ENCODE peak calls at places on chromosomes 16 and 17, in seven cellular contexts. One of them, this sample, is unnamed. For H3K27me3, the result is how much of the 10 kb centered on the place peaks cover.

GRCh38 chr17:78057113-78057740 is 71.3 kb downstream of the TMC6 start:
- DNase-seq in prostate gland: no peak
- DNase-seq in psoas muscle: no peak
- DNase-seq in AG04450: no peak
- DNase-seq in mammary epithelial cell: no peak
- DNase-seq in GM23248: no peak
- DNase-seq in brain microvascular endothelial cell: no peak
- DNase-seq in this sample: no peak

GRCh38 chr16:88978608-88979346 is 1.8 kb upstream of the CBFA2T3 start:
- DNase-seq in prostate gland: no peak
- DNase-seq in psoas muscle: no peak
- DNase-seq in AG04450: no peak
- DNase-seq in mammary epithelial cell: no peak
- DNase-seq in GM23248: no peak
- DNase-seq in brain microvascular endothelial cell: no peak
- DNase-seq in this sample: no peak

GRCh38 chr16:46690281-46691178 is 1.1 kb downstream of the ORC6 start:
- DNase-seq in prostate gland: no peak
- DNase-seq in psoas muscle: no peak
- DNase-seq in AG04450: no peak
- DNase-seq in mammary epithelial cell: no peak
- DNase-seq in GM23248: peak
- DNase-seq in brain microvascular endothelial cell: peak
- DNase-seq in this sample: peak

GRCh38 chr17:20028436-20028835 is 19.3 kb downstream of the SPECC1 start:
- DNase-seq in prostate gland: no peak
- DNase-seq in psoas muscle: no peak
- DNase-seq in AG04450: no peak
- DNase-seq in mammary epithelial cell: no peak
- DNase-seq in GM23248: peak
- DNase-seq in brain microvascular endothelial cell: no peak
- DNase-seq in this sample: no peak

GRCh38 chr17:34858941-34859562 is 102.2 kb downstream of the CCT6B start:
- DNase-seq in prostate gland: no peak
- DNase-seq in psoas muscle: no peak
- DNase-seq in AG04450: no peak
- DNase-seq in mammary epithelial cell: no peak
- DNase-seq in GM23248: peak
- DNase-seq in brain microvascular endothelial cell: no peak
- DNase-seq in this sample: no peak

GRCh38 chr17:81518785-81519283 is 6.2 kb upstream of the ACTG1 start:
- DNase-seq in prostate gland: no peak
- DNase-seq in psoas muscle: peak
- DNase-seq in AG04450: no peak
- DNase-seq in mammary epithelial cell: peak
- DNase-seq in GM23248: peak
- DNase-seq in brain microvascular endothelial cell: no peak
- DNase-seq in this sample: no peak

GRCh38 chr17:50708050-50709000 is 611 bp upstream of the ANKRD40 start:
- DNase-seq in prostate gland: no peak
- DNase-seq in psoas muscle: no peak
- DNase-seq in AG04450: no peak
- DNase-seq in mammary epithelial cell: no peak
- DNase-seq in GM23248: peak
- DNase-seq in brain microvascular endothelial cell: no peak
- DNase-seq in this sample: no peak

GRCh38 chr16:68707341-68708152 is 29.5 kb upstream of the CDH1 start:
- DNase-seq in prostate gland: peak
- DNase-seq in psoas muscle: no peak
- DNase-seq in AG04450: no peak
- DNase-seq in mammary epithelial cell: peak
- DNase-seq in GM23248: no peak
- DNase-seq in brain microvascular endothelial cell: peak
- DNase-seq in this sample: peak

GRCh38 chr16:57834936-57835335 is 32.6 kb upstream of the KIFC3 start:
- DNase-seq in prostate gland: no peak
- DNase-seq in psoas muscle: no peak
- DNase-seq in AG04450: no peak
- DNase-seq in mammary epithelial cell: peak
- DNase-seq in GM23248: peak
- DNase-seq in brain microvascular endothelial cell: peak
- DNase-seq in this sample: no peak

GRCh38 chr17:50129303-50129945 is 536 bp downstream of the SAMD14 start:
- DNase-seq in prostate gland: no peak
- DNase-seq in psoas muscle: no peak
- DNase-seq in AG04450: no peak
- DNase-seq in mammary epithelial cell: no peak
- DNase-seq in GM23248: peak
- DNase-seq in brain microvascular endothelial cell: no peak
- DNase-seq in this sample: no peak

GRCh38 chr17:57915532-57915931 is 39.7 kb downstream of the CUEDC1 start:
- DNase-seq in prostate gland: no peak
- DNase-seq in psoas muscle: no peak
- DNase-seq in AG04450: no peak
- DNase-seq in mammary epithelial cell: no peak
- DNase-seq in GM23248: no peak
- DNase-seq in brain microvascular endothelial cell: no peak
- DNase-seq in this sample: no peak

GRCh38 chr16:51382215-51382614 is 231.1 kb upstream of the SALL1 start:
- DNase-seq in prostate gland: no peak
- DNase-seq in psoas muscle: no peak
- DNase-seq in AG04450: no peak
- DNase-seq in mammary epithelial cell: no peak
- DNase-seq in GM23248: no peak
- DNase-seq in brain microvascular endothelial cell: no peak
- DNase-seq in this sample: no peak

GRCh38 chr17:81483862-81484194 is 28.8 kb downstream of the ACTG1 start:
- DNase-seq in prostate gland: no peak
- DNase-seq in psoas muscle: no peak
- DNase-seq in AG04450: no peak
- DNase-seq in mammary epithelial cell: no peak
- DNase-seq in GM23248: no peak
- DNase-seq in brain microvascular endothelial cell: no peak
- DNase-seq in this sample: no peak

GRCh38 chr17:58046230-58047094 is 36.8 kb upstream of the DYNLL2 start:
- DNase-seq in prostate gland: no peak
- DNase-seq in psoas muscle: no peak
- DNase-seq in AG04450: no peak
- DNase-seq in mammary epithelial cell: no peak
- DNase-seq in GM23248: peak
- DNase-seq in brain microvascular endothelial cell: no peak
- DNase-seq in this sample: no peak

GRCh38 chr17:75096082-75096625 is 8.4 kb downstream of the SLC16A5 start:
- DNase-seq in prostate gland: peak
- DNase-seq in psoas muscle: peak
- DNase-seq in AG04450: no peak
- DNase-seq in mammary epithelial cell: peak
- DNase-seq in GM23248: peak
- DNase-seq in brain microvascular endothelial cell: peak
- DNase-seq in this sample: no peak

GRCh38 chr17:57090560-57091185 is 5.6 kb downstream of the AKAP1 start:
- DNase-seq in prostate gland: no peak
- DNase-seq in psoas muscle: no peak
- DNase-seq in AG04450: no peak
- DNase-seq in mammary epithelial cell: peak
- DNase-seq in GM23248: peak
- DNase-seq in brain microvascular endothelial cell: no peak
- DNase-seq in this sample: no peak

GRCh38 chr16:35200662-35201061 is 1741.2 kb downstream of the TP53TG3F start:
- DNase-seq in prostate gland: no peak
- DNase-seq in psoas muscle: no peak
- DNase-seq in AG04450: no peak
- DNase-seq in mammary epithelial cell: no peak
- DNase-seq in GM23248: no peak
- DNase-seq in brain microvascular endothelial cell: no peak
- DNase-seq in this sample: no peak

GRCh38 chr16:30551781-30552180 is 6.4 kb downstream of the ZNF764 start:
- DNase-seq in prostate gland: no peak
- DNase-seq in psoas muscle: no peak
- DNase-seq in AG04450: no peak
- DNase-seq in mammary epithelial cell: no peak
- DNase-seq in GM23248: no peak
- DNase-seq in brain microvascular endothelial cell: no peak
- DNase-seq in this sample: no peak

GRCh38 chr17:75846701-75847594 is 2.7 kb upstream of the UNC13D start:
- DNase-seq in prostate gland: no peak
- DNase-seq in psoas muscle: no peak
- DNase-seq in AG04450: no peak
- DNase-seq in mammary epithelial cell: no peak
- DNase-seq in GM23248: no peak
- DNase-seq in brain microvascular endothelial cell: no peak
- DNase-seq in this sample: no peak

GRCh38 chr16:27244363-27244755 is 24.2 kb downstream of the NSMCE1 start:
- DNase-seq in prostate gland: no peak
- DNase-seq in psoas muscle: no peak
- DNase-seq in AG04450: no peak
- DNase-seq in mammary epithelial cell: no peak
- DNase-seq in GM23248: no peak
- DNase-seq in brain microvascular endothelial cell: no peak
- DNase-seq in this sample: peak

GRCh38 chr16:1093284-1094123 is 2.5 kb downstream of the C1QTNF8 start:
- DNase-seq in prostate gland: no peak
- DNase-seq in psoas muscle: no peak
- DNase-seq in AG04450: no peak
- DNase-seq in mammary epithelial cell: no peak
- DNase-seq in GM23248: no peak
- DNase-seq in brain microvascular endothelial cell: no peak
- DNase-seq in this sample: peak
- H3K27me3 ChIP-seq in prostate gland: under half
- H3K27me3 ChIP-seq in psoas muscle: under half
- H3K27me3 ChIP-seq in AG04450: under half
- H3K27me3 ChIP-seq in mammary epithelial cell: under half
- H3K27me3 ChIP-seq in GM23248: under half
- H3K27me3 ChIP-seq in brain microvascular endothelial cell: under half
- H3K27me3 ChIP-seq in this sample: under half

GRCh38 chr17:79242393-79242792 is 167.8 kb downstream of the ENGASE start:
- DNase-seq in prostate gland: no peak
- DNase-seq in psoas muscle: no peak
- DNase-seq in AG04450: no peak
- DNase-seq in mammary epithelial cell: no peak
- DNase-seq in GM23248: no peak
- DNase-seq in brain microvascular endothelial cell: no peak
- DNase-seq in this sample: no peak

GRCh38 chr17:79244665-79245064 is 170.0 kb downstream of the ENGASE start:
- DNase-seq in prostate gland: no peak
- DNase-seq in psoas muscle: no peak
- DNase-seq in AG04450: no peak
- DNase-seq in mammary epithelial cell: no peak
- DNase-seq in GM23248: no peak
- DNase-seq in brain microvascular endothelial cell: no peak
- DNase-seq in this sample: no peak

GRCh38 chr17:79243996-79244395 is 169.4 kb downstream of the ENGASE start:
- DNase-seq in prostate gland: no peak
- DNase-seq in psoas muscle: no peak
- DNase-seq in AG04450: no peak
- DNase-seq in mammary epithelial cell: no peak
- DNase-seq in GM23248: no peak
- DNase-seq in brain microvascular endothelial cell: no peak
- DNase-seq in this sample: no peak

GRCh38 chr17:79243603-79243990 is 169.0 kb downstream of the ENGASE start:
- DNase-seq in prostate gland: no peak
- DNase-seq in psoas muscle: no peak
- DNase-seq in AG04450: no peak
- DNase-seq in mammary epithelial cell: no peak
- DNase-seq in GM23248: no peak
- DNase-seq in brain microvascular endothelial cell: no peak
- DNase-seq in this sample: no peak

DNA sequence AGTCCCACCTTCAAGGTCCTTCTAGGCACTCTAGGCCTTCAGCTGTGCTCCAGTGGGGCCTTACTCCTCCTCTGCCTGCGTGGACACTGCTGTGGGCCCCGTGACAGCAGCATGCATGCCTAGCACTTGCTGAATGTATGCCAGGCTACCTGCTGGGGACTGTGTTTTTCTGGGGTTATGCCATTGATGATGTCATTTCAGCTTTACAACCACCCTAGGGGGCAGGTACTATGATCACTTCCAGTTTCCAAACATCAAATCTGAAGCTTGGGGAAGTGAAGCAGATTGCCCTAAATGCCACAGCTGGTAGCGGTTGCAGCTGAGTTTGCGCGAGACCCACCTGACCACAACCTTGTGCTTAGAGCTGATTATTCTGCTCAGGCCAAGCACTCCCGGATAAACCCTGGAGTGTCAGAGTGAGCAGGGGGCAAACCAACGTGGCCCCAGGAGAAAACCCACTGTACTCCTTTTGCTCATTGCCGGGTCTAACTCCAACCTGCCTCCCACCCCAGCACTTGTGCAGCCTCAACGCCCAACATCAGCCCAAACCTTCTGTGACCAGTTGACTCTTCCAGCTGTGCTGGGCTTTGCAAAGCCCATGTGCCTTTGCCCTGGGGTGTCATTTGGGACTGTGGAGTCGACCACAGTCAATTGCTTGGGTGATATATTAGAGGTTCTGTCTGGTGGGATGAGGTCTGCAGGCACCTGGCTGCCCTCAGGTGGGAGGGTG is 168.4 kb downstream of the ENGASE start:
- DNase-seq in prostate gland: no peak
- DNase-seq in psoas muscle: no peak
- DNase-seq in AG04450: no peak
- DNase-seq in mammary epithelial cell: no peak
- DNase-seq in GM23248: no peak
- DNase-seq in brain microvascular endothelial cell: no peak
- DNase-seq in this sample: no peak
- H3K27me3 ChIP-seq in prostate gland: under half
- H3K27me3 ChIP-seq in psoas muscle: under half
- H3K27me3 ChIP-seq in AG04450: under half
- H3K27me3 ChIP-seq in mammary epithelial cell: under half
- H3K27me3 ChIP-seq in GM23248: under half
- H3K27me3 ChIP-seq in brain microvascular endothelial cell: under half
- H3K27me3 ChIP-seq in this sample: under half

DNA sequence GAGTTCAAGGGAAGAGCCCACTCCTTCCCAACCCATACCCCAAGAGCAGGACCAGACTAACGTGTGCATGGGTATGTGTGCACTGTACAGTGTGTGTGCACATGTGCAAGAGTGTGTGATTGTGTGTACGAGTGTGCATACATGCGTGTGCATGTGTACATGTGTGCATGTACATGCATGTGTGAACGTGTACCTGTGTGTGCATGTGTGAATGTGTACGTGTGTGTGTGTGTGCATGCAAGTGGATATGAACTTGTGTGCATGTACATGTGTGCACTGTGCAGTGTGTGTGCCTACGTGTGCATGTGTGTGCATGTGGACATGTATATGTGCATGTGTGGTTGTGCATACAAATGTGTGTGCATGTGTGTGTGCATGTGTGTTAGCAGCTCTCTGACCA is 223.1 kb downstream of the RBFOX3 start:
- DNase-seq in prostate gland: no peak
- DNase-seq in psoas muscle: no peak
- DNase-seq in AG04450: no peak
- DNase-seq in mammary epithelial cell: no peak
- DNase-seq in GM23248: no peak
- DNase-seq in brain microvascular endothelial cell: no peak
- DNase-seq in this sample: no peak
- H3K27me3 ChIP-seq in prostate gland: under half
- H3K27me3 ChIP-seq in psoas muscle: under half
- H3K27me3 ChIP-seq in AG04450: under half
- H3K27me3 ChIP-seq in mammary epithelial cell: under half
- H3K27me3 ChIP-seq in GM23248: under half
- H3K27me3 ChIP-seq in brain microvascular endothelial cell: under half
- H3K27me3 ChIP-seq in this sample: under half

GRCh38 chr17:28247671-28248556 is 71.1 kb upstream of the TMEM97 start:
- DNase-seq in prostate gland: no peak
- DNase-seq in psoas muscle: no peak
- DNase-seq in AG04450: no peak
- DNase-seq in mammary epithelial cell: no peak
- DNase-seq in GM23248: no peak
- DNase-seq in brain microvascular endothelial cell: no peak
- DNase-seq in this sample: no peak
- H3K27me3 ChIP-seq in prostate gland: under half
- H3K27me3 ChIP-seq in psoas muscle: under half
- H3K27me3 ChIP-seq in AG04450: under half
- H3K27me3 ChIP-seq in mammary epithelial cell: under half
- H3K27me3 ChIP-seq in GM23248: under half
- H3K27me3 ChIP-seq in brain microvascular endothelial cell: under half
- H3K27me3 ChIP-seq in this sample: under half

This sample was measured in testis.